ENCODE peak calls at places on chromosomes 5 and 9, in six cellular contexts. Z is heart left ventricle, P is IMR-90, E is Peyer's patch, F is transverse colon, T is uterus. Q is an unnamed sample.
A peak's percentile ranks its signal among the peaks of the same experiment; 100 is the strongest.

GRCh38 chr5:111079846-111080245 is 8.3 kb downstream of the TSLP start:
- DNase-seq in P (peak; percentile 57), Z (no peak), F (no peak), T (no peak), E (no peak), Q (no peak)

GRCh38 chr5:1523480-1523792 is 324 bp downstream of the LPCAT1 start:
- DNase-seq in E (no peak), T (peak; percentile 11), P (no peak), F (peak; percentile 18), Z (no peak), Q (no peak)

GRCh38 chr9:86734762-86735161 is 212.5 kb downstream of the GAS1 start:
- DNase-seq in T (peak; percentile 35), E (no peak), F (no peak), P (peak; percentile 83), Z (no peak), Q (no peak)

GRCh38 chr9:22088372-22089063 is 79.4 kb upstream of the CDKN2B start:
- DNase-seq in Z (no peak), E (no peak), T (no peak), F (peak; percentile 63), P (no peak), Q (peak; percentile 32)

GRCh38 chr5:40383719-40384651 is 295.7 kb upstream of the PTGER4 start:
- DNase-seq in P (peak; percentile 87), Z (no peak), F (no peak), T (no peak), E (no peak), Q (no peak)

GRCh38 chr9:137030006-137030405 is 1.9 kb downstream of the FUT7 start:
- DNase-seq in P (no peak), E (no peak), T (no peak), Z (no peak), F (no peak), Q (no peak)

GRCh38 chr9:92245005-92245797 is 48.3 kb downstream of the IARS1 start:
- DNase-seq in Z (no peak), T (no peak), P (peak; percentile 95), F (no peak), E (no peak), Q (no peak)

GRCh38 chr9:126157826-126158431 is 168.7 kb upstream of the MVB12B start:
- DNase-seq in P (no peak), Z (no peak), E (no peak), F (no peak), T (no peak), Q (no peak)

DNA sequence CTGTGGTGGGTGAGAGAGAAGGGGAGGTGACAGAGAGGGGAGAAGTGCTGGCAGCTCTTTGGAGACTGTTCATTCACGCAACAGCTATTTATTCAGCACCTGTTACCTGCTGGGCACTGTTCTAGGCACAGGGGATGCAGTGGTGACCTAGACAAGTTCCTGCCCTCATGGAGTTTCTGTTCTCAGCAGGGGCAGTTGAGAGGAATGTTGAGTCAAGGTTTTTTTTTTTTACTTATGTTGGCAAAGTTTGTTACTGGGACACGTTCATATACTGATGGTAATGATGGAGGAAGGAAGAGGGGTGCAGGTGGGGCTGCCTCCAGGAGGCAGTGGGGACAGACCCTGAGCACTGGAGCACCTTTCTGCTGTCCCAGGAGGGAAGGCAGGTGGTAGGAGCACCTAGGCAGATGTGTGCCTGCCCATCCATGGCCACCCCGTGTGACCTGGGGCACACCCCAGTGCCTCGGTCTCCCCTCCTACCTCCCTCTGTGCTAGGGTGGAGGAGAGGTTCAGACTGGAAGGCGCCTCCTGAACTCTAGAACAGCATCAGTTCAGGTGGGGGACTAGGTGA is 49.4 kb upstream of the SLC25A51 start:
- DNase-seq in T (no peak), F (no peak), Z (peak; percentile 10), E (no peak), P (no peak), Q (no peak)
- H3K4me1 ChIP-seq in T (no peaks in the 10 kb centered on the region), F (no peaks in the 10 kb centered on the region), Z (peaks cover 43% of the 10 kb centered on the region), E (no peaks in the 10 kb centered on the region), P (peaks cover 28% of the 10 kb centered on the region), Q (no peaks in the 10 kb centered on the region)

GRCh38 chr5:169583424-169584215 is at the start of gene SPDL1:
- DNase-seq in P (peak; percentile 95), F (peak; percentile 97), Z (peak; percentile 97), T (peak; percentile 96), E (peak; percentile 91), Q (peak; percentile 95)
- TF ChIP-seq POLR2A in P (peak; percentile 87), F (peak; percentile 48), Z (no peak), T (peak; percentile 90), E (peak; percentile 72), Q (peak; percentile 75)

GRCh38 chr5:38190111-38190510 is 68.2 kb upstream of the EGFLAM start:
- DNase-seq in P (no peak), E (no peak), F (no peak), Z (no peak), T (no peak), Q (no peak)
- H3K4me3 ChIP-seq in P (no peak overlapping the region), E (no peak overlapping the region), F (no peak overlapping the region), Z (no peak overlapping the region), T (no peak overlapping the region), Q (no peak overlapping the region)

GRCh38 chr9:71681104-71681707 is 87.1 kb downstream of the CEMIP2 start:
- DNase-seq in P (peak; percentile 44), F (no peak), E (no peak), T (no peak), Z (no peak), Q (no peak)

GRCh38 chr9:71684566-71684965 is 83.7 kb downstream of the CEMIP2 start:
- DNase-seq in E (no peak), P (no peak), T (no peak), Z (no peak), F (no peak), Q (no peak)

GRCh38 chr9:71680189-71680983 is 87.9 kb downstream of the CEMIP2 start:
- DNase-seq in T (no peak), E (no peak), P (peak; percentile 57), F (no peak), Z (no peak), Q (no peak)

GRCh38 chr9:71683598-71684235 is 84.6 kb downstream of the CEMIP2 start:
- DNase-seq in P (peak; percentile 61), T (peak; percentile 29), Z (no peak), F (no peak), E (no peak), Q (peak; percentile 19)

DNA sequence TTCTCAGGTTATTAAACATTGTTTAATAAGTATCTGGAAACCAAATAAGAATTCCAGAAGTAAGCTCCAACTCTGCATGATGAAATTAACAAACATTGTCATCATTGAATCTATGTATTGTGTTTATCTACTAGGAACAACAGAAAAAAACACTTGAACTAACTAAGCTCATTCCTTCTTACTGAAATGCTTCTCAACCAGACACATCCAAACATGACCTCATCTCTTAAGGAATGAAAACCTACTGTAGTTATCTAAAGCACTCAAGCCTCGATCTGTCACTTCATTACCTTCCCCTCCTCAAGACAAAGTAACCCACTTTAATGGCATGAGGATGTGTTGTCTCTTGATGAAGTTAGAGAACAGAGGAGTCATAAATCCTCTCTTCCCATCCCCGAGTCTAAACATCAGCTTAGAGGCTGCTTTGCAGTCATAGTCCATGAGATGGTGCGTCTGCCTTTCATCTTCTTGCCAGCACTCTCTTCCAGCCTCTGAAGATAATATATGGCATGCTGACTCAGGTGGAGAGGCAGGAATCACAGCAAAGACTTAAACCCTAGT is 86.5 kb downstream of the CEMIP2 start:
- DNase-seq in T (peak; percentile 22), F (peak; percentile 22), Z (no peak), E (no peak), P (peak; percentile 76), Q (no peak)
- H3K4me1 ChIP-seq in T (no peaks in the 10 kb centered on the region), F (peaks cover 81% of the 10 kb centered on the region), Z (peaks cover 21% of the 10 kb centered on the region), E (peaks cover 27% of the 10 kb centered on the region), P (peaks cover 20% of the 10 kb centered on the region), Q (no peaks in the 10 kb centered on the region)

GRCh38 chr9:133786936-133787748 is 49.0 kb upstream of the SARDH start:
- DNase-seq in T (no peak), Z (peak; percentile 35), E (no peak), F (no peak), P (no peak), Q (no peak)
- TF ChIP-seq POLR2A in T (no peak), Z (no peak), E (no peak), F (no peak), P (no peak), Q (no peak)

DNA sequence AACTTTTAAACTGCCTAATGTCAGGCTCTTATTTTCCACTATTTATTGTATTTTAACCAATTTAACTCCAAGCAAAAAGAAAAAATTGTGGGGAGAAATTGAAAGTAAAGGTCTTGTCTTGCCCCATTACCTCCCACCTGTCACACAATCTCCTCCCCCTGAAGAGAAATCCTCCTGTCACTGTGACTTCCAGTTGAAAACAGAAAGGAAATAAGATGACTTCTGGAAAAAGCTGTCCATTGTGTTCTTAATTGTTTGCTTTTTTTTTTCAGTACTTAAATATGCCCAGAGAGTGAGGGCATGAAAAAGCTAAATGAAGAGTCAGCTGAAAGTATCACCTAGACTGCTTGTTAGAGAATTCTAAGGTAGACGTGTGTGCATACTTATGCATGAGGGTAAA is 5.6 kb downstream of the NR2F1-AS1 start:
- DNase-seq in T (no peak), E (no peak), Z (no peak), P (no peak), F (no peak), Q (no peak)
- H3K4me3 ChIP-seq in T (no peak overlapping the region), E (no peak overlapping the region), Z (no peak overlapping the region), P (no peak overlapping the region), F (no peak overlapping the region), Q (no peak overlapping the region)